ENCODE peak calls at places on chromosomes 11 and 22, in four cellular contexts. R, W, K and E are unnamed samples.
A peak's percentile ranks its signal among the peaks of the same experiment; 100 is the strongest.

GRCh38 chr11:11970556-11970955 is 37.9 kb downstream of the DKK3 start:
- DNase-seq in R (no peak), K (no peak), W (no peak), E (no peak)

GRCh38 chr11:67247946-67248550 is 18.2 kb upstream of the GRK2 start:
- DNase-seq in K (no peak), R (no peak), W (no peak), E (no peak)

GRCh38 chr11:109298865-109299264 is 123.1 kb upstream of the C11orf87 start:
- DNase-seq in R (no peak), K (no peak), W (no peak), E (no peak)

GRCh38 chr22:19510919-19511341 is 13.3 kb downstream of the CLDN5 start:
- DNase-seq in R (no peak), W (peak; percentile 3), K (no peak), E (no peak)

GRCh38 chr11:120722539-120722938 is 211.0 kb downstream of the GRIK4 start:
- DNase-seq in K (no peak), W (no peak), R (no peak), E (no peak)

GRCh38 chr11:111571829-111572501 is 30.3 kb upstream of the SIK2 start:
- DNase-seq in R (no peak), W (no peak), K (no peak), E (no peak)

GRCh38 chr11:77879218-77879617 is 58.3 kb downstream of the AAMDC start:
- DNase-seq in W (peak; percentile 64), R (no peak), K (peak; percentile 58), E (no peak)

GRCh38 chr11:115659061-115659963 is 155.1 kb upstream of the CADM1 start:
- DNase-seq in W (no peak), R (no peak), K (peak; percentile 41), E (no peak)

GRCh38 chr22:37275622-37276021 is 6.7 kb upstream of the CYTH4 start:
- DNase-seq in W (no peak), R (no peak), K (no peak), E (no peak)

GRCh38 chr11:130726234-130726559 is 190.1 kb downstream of the SNX19 start:
- DNase-seq in W (peak; percentile 47), R (no peak), K (peak; percentile 48), E (no peak)

GRCh38 chr22:17159504-17159951 is 451 bp upstream of the HDHD5 start:
- DNase-seq in W (peak; percentile 60), R (peak; percentile 48), K (peak; percentile 44), E (peak; percentile 11)

GRCh38 chr11:119306373-119306890 is 10.5 kb downstream of the MCAM start:
- DNase-seq in R (no peak), K (no peak), W (peak; percentile 90), E (no peak)

GRCh38 chr22:45991108-45991507 is 14.1 kb upstream of the WNT7B start:
- DNase-seq in R (no peak), W (no peak), K (no peak), E (no peak)

GRCh38 chr11:116371146-116371545 is 401.6 kb downstream of the BUD13 start:
- DNase-seq in R (no peak), K (no peak), W (no peak), E (no peak)

GRCh38 chr11:112588252-112588668 is 327.6 kb upstream of the PLET1 start:
- DNase-seq in K (peak; percentile 38), R (peak; percentile 69), W (peak; percentile 91), E (peak; percentile 43)

GRCh38 chr11:72781063-72781312 is 12.9 kb downstream of the STARD10 start:
- DNase-seq in R (no peak), W (no peak), K (peak; percentile 29), E (no peak)

GRCh38 chr11:121714356-121714755 is 261.6 kb upstream of the SORL1-AS1 start:
- DNase-seq in W (peak; percentile 41), R (no peak), K (no peak), E (no peak)

GRCh38 chr22:27775087-27775697 is 26.4 kb downstream of the MN1 start:
- DNase-seq in W (peak; percentile 50), K (no peak), R (no peak), E (no peak)

GRCh38 chr11:72738199-72739141 is 13.7 kb downstream of the ARAP1 start:
- DNase-seq in R (no peak), K (no peak), W (peak; percentile 73), E (no peak)

GRCh38 chr11:1563697-1564534 is 8.2 kb downstream of the DUSP8 start:
- DNase-seq in R (no peak), K (no peak), W (no peak), E (no peak)

GRCh38 chr11:65083134-65083833 is 556 bp downstream of the CDCA5 start:
- DNase-seq in K (no peak), W (no peak), R (no peak), E (no peak)

GRCh38 chr22:32864596-32864995 is 63.1 kb downstream of the TIMP3 start:
- DNase-seq in R (no peak), W (no peak), K (no peak), E (no peak)

GRCh38 chr11:78740175-78741161 is 165.8 kb upstream of the NARS2 start:
- DNase-seq in R (no peak), K (peak; percentile 33), W (no peak), E (no peak)

GRCh38 chr22:43921361-43921760 is 2.2 kb upstream of the PNPLA3 start:
- DNase-seq in W (peak; percentile 75), R (no peak), K (no peak), E (no peak)

GRCh38 chr22:37193629-37194191 is 5.7 kb upstream of the C1QTNF6 start:
- DNase-seq in K (no peak), W (peak; percentile 79), R (peak; percentile 83), E (no peak)

GRCh38 chr11:45089251-45089650 is 57.2 kb upstream of the PRDM11 start:
- DNase-seq in R (peak; percentile 43), K (peak; percentile 82), W (peak; percentile 98), E (no peak)

GRCh38 chr11:7257744-7258143 is 6.0 kb downstream of the SYT9 start:
- DNase-seq in W (no peak), R (no peak), K (no peak), E (no peak)

GRCh38 chr11:72970557-72971118 is 156.4 kb downstream of the ATG16L2 start:
- DNase-seq in R (no peak), W (no peak), K (no peak), E (no peak)

GRCh38 chr11:93648168-93648567 is 13.3 kb upstream of the CEP295 start:
- DNase-seq in W (peak; percentile 37), K (no peak), R (peak; percentile 17), E (no peak)

GRCh38 chr11:69567951-69568808 is 72.8 kb upstream of the CCND1 start:
- DNase-seq in R (no peak), W (peak; percentile 20), K (no peak), E (no peak)

GRCh38 chr11:92152245-92152644 is 72.4 kb upstream of the FAT3 start:
- DNase-seq in K (no peak), R (peak; percentile 28), W (no peak), E (no peak)

GRCh38 chr22:21942939-21943338 is 9.7 kb downstream of the PPM1F start:
- DNase-seq in R (no peak), K (no peak), W (no peak), E (no peak)

GRCh38 chr22:21940521-21940920 is 12.1 kb downstream of the PPM1F start:
- DNase-seq in W (no peak), K (no peak), R (no peak), E (no peak)

GRCh38 chr22:21941921-21942320 is 10.7 kb downstream of the PPM1F start:
- DNase-seq in K (no peak), R (no peak), W (no peak), E (no peak)

GRCh38 chr22:21943571-21944448 is 8.8 kb downstream of the PPM1F start:
- DNase-seq in R (no peak), K (no peak), W (no peak), E (no peak)

DNA sequence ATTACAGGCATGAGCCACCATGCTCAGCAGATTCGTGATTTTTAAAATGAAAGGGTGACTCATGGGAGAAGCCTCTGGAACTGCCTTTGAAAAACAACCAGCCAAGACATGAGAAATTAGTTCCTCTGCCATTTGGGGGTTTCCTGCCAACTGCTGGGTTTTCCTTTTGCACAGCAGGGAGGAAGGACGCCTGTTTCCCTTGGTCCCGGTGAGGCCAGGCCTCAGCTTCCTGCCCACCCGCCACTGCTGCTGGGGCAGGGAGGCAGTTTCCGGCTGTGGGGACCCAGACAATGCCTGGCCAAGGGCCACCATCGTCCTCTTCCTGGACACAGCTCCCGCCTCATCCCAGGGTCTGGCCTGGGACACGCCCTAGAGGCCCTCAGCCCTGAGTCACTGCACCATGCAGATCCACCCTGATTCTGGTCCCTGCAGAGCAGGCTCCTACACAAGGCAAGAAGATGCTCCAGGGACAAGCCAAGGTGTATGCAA is 10.2 kb downstream of the PPM1F start:
- DNase-seq in W (peak; percentile 93), R (peak; percentile 49), K (peak; percentile 90), E (no peak)
- H3K4me3 ChIP-seq in W (no peak overlapping the region), R (no peak overlapping the region), K (no peak overlapping the region), E (no peak overlapping the region)

DNA sequence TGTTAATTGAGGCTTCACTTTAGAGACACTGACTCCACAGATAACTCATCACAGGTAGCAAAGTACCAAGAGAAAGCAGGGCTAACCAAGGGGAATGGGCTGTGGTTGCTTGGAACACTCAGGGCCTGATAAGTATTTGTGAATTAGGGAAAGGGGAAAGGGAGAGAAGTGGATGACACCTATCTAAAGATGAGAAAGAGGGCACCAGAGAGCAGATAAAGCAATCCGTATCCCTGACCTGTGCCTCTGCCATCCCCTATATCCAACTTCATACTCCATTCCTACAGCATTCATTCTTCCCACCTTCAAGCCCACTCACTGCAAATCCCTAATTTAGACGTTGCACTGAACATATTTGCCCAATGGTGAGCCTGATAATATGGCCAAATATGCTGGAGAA is 43.0 kb upstream of the API5 start:
- DNase-seq in W (no peak), R (no peak), K (no peak), E (no peak)
- TF ChIP-seq CTCF in W (no peak), R (no peak), K (no peak), E (no peak)

DNA sequence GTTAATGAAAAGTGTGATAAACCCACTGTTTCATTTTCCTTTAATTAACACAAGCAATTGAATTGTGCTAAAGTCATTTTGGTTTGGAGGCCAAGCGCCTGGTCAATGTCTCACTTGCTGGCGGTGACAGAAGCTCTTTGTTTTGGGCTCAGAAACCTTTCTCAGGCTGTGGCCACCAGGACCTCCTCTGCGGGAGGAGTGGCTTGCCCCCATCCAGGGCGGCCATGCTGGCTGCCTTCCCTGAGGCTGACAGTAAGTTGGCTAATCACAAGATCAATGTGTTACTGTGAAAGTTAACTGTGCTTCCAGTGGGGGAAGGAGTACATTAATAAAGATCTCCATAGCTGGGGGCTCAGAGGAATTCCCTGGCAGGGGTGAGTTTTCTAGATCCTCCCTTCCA is 1074.5 kb downstream of the NTM start:
- DNase-seq in W (no peak), R (no peak), K (no peak), E (no peak)
- H3K4me3 ChIP-seq in W (no peak overlapping the region), R (no peak overlapping the region), K (no peak overlapping the region), E (no peak overlapping the region)

GRCh38 chr11:47716692-47717091 is 1.5 kb upstream of the AGBL2 start:
- DNase-seq in W (no peak), R (peak; percentile 26), K (no peak), E (no peak)
- TF ChIP-seq CTCF in W (no peak), R (no peak), K (no peak), E (no peak)